ENCODE peak calls at places on chromosomes 6 and 20, in four cellular contexts. H is K562, I is suprapubic skin, V is adrenal gland. M is an unnamed sample.
A peak's percentile ranks its signal among the peaks of the same experiment; 100 is the strongest.

GRCh38 chr6:132399376-132400074 is 1.8 kb downstream of the MOXD1 start:
- DNase-seq in H (no peak), V (no peak), I (no peak), M (no peak)

GRCh38 chr20:34495928-34496327 is 20.3 kb upstream of the DYNLRB1 start:
- DNase-seq in H (no peak), V (no peak), I (no peak), M (no peak)

GRCh38 chr6:145034664-145035063 is 700.7 kb downstream of the EPM2A start:
- DNase-seq in I (no peak), H (no peak), V (no peak), M (no peak)

GRCh38 chr6:110415297-110415916 is at the start of gene DDO:
- DNase-seq in H (no peak), V (peak; percentile 98), I (peak; percentile 74), M (no peak)

GRCh38 chr6:111129003-111129402 is 41.7 kb downstream of the SLC16A10 start:
- DNase-seq in V (peak; percentile 94), H (no peak), I (no peak), M (peak; percentile 17)

GRCh38 chr6:147023148-147023547 is 181.1 kb upstream of the STXBP5 start:
- DNase-seq in I (no peak), H (no peak), V (no peak), M (no peak)

GRCh38 chr20:63134201-63134612 is 81.7 kb downstream of the YTHDF1 start:
- DNase-seq in V (no peak), H (peak; percentile 46), I (peak; percentile 55), M (peak; percentile 59)

GRCh38 chr20:40979247-40979646 is 49.4 kb upstream of the TOP1 start:
- DNase-seq in H (no peak), I (no peak), V (peak; percentile 31), M (no peak)

GRCh38 chr6:165845488-165845887 is 182.4 kb upstream of the PDE10A start:
- DNase-seq in H (no peak), I (no peak), V (no peak), M (no peak)

GRCh38 chr6:87283461-87283860 is 38.9 kb upstream of the SMIM8 start:
- DNase-seq in H (no peak), I (no peak), V (no peak), M (no peak)

GRCh38 chr6:2744206-2744771 is 6.4 kb downstream of the MYLK4 start:
- DNase-seq in H (no peak), I (no peak), V (no peak), M (peak; percentile 55)

GRCh38 chr20:768426-768978 is at the start of gene SLC52A3:
- DNase-seq in V (peak; percentile 45), H (peak; percentile 49), I (no peak), M (peak; percentile 52)

GRCh38 chr20:33657704-33658095 is 4.4 kb upstream of the C20orf144 start:
- DNase-seq in I (no peak), H (no peak), V (peak; percentile 54), M (no peak)

GRCh38 chr6:160714731-160715130 is 12.7 kb downstream of the PLG start:
- DNase-seq in V (no peak), H (no peak), I (no peak), M (no peak)

GRCh38 chr6:87633851-87634250 is 43.9 kb downstream of the ORC3 start:
- DNase-seq in V (no peak), H (no peak), I (no peak), M (no peak)

GRCh38 chr6:14273196-14273595 is 155.6 kb downstream of the CD83 start:
- DNase-seq in I (no peak), H (no peak), V (no peak), M (no peak)

GRCh38 chr6:32109765-32110160 is 625 bp upstream of the TNXB start:
- DNase-seq in V (no peak), H (no peak), I (no peak), M (no peak)

GRCh38 chr6:32109114-32109764 is at the start of gene TNXB:
- DNase-seq in I (no peak), H (peak; percentile 85), V (no peak), M (no peak)

GRCh38 chr6:32108727-32109113 is 418 bp downstream of the TNXB start:
- DNase-seq in V (no peak), H (no peak), I (no peak), M (no peak)

GRCh38 chr6:32107447-32107846 is 1.7 kb downstream of the TNXB start:
- DNase-seq in I (no peak), V (no peak), H (no peak), M (no peak)

GRCh38 chr6:32108094-32108627 is 977 bp downstream of the TNXB start:
- DNase-seq in H (peak; percentile 75), I (peak; percentile 90), V (peak; percentile 67), M (peak; percentile 72)
- TF ChIP-seq POLR2A in H (no peak), I (peak; percentile 61), V (no peak), M (no peak)

DNA sequence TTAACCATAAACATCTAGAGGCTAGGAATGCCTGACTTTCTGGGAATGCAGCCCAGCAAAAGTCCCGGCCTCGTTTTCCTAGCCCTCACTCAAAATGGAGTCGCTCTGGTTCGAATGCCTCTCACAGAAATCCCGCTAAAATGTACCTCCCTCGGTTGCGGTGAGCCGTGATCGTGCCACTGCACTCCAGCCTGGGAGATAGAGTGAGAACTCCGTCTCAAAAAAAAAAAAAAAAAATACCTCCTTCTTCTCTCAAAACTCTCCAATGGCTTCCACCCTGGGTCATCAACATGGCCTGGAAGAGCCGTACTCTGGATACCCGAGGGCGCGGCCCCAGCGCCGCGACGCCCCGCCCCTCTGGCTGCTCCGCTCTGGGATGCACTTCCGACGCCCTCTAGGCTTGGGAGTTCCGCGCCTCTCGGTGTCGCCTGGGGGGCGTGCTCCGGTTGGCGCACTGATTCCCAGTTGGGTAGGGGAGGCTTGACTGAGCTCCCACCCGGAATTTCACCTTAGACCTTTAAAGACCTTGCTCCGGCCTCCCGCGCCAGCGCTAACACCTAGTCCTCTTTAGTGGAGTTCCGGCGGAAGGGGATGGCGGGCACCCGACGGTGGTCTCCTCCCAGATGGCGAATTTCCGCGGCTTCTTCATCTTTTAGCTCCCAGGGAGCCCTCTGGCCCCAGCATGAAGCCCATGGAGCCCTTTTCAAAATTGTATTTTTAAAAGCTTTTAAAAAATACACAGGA is 12.3 kb downstream of the HMGN4 start:
- DNase-seq in H (peak; percentile 60), I (no peak), V (no peak), M (peak; percentile 79)
- TF ChIP-seq POLR2A in H (no peak), I (no peak), V (no peak), M (no peak)

GRCh38 chr20:51880188-51880587 is 77.9 kb upstream of the SALL4 start:
- DNase-seq in H (no peak), V (no peak), I (no peak), M (no peak)

GRCh38 chr20:51888186-51888790 is 86.0 kb upstream of the SALL4 start:
- DNase-seq in V (no peak), H (no peak), I (no peak), M (no peak)

GRCh38 chr20:51886341-51886740 is 84.0 kb upstream of the SALL4 start:
- DNase-seq in V (no peak), H (no peak), I (no peak), M (no peak)

GRCh38 chr20:51886891-51887608 is 84.7 kb upstream of the SALL4 start:
- DNase-seq in V (no peak), H (no peak), I (no peak), M (no peak)

DNA sequence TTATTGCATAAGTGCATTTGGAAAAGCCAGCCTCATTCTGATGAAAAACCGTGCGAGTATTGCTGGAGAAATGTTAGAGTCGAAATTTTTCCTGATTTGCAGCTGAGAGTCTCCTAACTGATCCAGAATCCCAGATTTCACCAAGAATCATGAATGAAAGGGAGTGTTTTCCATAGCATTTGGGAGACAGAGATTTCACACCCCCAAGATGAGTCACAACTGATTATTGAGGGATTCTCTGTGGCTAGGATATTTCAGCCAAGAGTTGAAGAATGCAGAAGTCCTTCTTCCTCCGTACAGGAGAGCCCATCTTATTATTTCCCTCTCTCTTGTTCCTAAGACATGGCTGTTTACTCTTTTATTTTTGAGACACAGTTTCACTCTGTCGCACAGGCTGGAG is 82.2 kb upstream of the SALL4 start:
- DNase-seq in V (no peak), I (no peak), H (no peak), M (no peak)
- TF ChIP-seq POLR2A in V (no peak), I (no peak), H (no peak), M (no peak)

DNA sequence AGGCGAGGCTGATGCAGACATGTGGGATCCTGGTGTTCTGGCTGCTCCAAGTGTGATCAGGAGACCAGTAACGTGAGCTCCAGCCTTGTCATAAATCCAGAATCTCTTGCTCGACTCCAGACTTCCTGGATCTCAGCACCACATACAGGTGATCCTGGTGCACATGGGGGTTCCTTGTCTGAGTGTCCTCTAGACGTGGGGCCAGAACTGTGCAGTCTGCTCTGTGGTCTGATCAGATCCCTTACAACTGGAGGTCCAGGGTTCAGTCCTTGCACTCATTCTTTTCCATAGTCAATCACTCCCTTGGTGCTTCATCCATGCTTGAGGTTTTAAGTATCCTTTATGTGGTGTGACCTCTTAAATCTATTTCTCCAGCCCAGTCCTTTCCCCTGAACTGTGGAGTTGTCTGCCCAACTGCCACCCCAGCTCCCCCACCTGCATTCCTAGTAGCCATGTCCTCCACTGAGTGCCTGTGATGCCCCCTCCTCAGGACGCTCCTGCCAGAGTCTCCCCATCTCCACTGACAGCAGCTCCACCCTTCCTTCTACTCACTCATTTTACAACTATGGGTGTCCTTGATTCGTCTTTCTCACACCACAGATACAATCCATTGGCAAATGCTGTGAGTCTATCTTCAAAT is 5.1 kb downstream of the HLA-C start:
- DNase-seq in V (no peak), H (no peak), I (no peak), M (no peak)
- TF ChIP-seq POLR2A in V (no peak), H (no peak), I (no peak), M (no peak)

GRCh38 chr6:4355241-4355640 is 219.9 kb upstream of the ECI2 start:
- DNase-seq in I (no peak), H (no peak), V (peak; percentile 43), M (no peak)

GRCh38 chr6:4359108-4359710 is 223.8 kb upstream of the ECI2 start:
- DNase-seq in H (no peak), V (peak; percentile 53), I (no peak), M (no peak)

GRCh38 chr6:4360920-4361319 is 225.5 kb upstream of the ECI2 start:
- DNase-seq in H (no peak), V (no peak), I (no peak), M (no peak)

GRCh38 chr6:4356899-4357659 is 221.7 kb upstream of the ECI2 start:
- DNase-seq in V (peak; percentile 52), I (no peak), H (no peak), M (no peak)

GRCh38 chr6:4358414-4359107 is 223.2 kb upstream of the ECI2 start:
- DNase-seq in V (peak; percentile 99), I (peak; percentile 95), H (peak; percentile 75), M (peak; percentile 96)
- TF ChIP-seq POLR2A in V (peak; percentile 20), I (no peak), H (no peak), M (no peak)